ENCODE peak calls at places on chromosomes 6 and 20, in four cellular contexts. O is HepG2, E is K562, U is GM12878. B is an unnamed sample.
A peak's percentile ranks its signal among the peaks of the same experiment; 100 is the strongest.

GRCh38 chr6:24284006-24284405 is 73.9 kb downstream of the DCDC2 start:
- DNase-seq in E (no peak), O (no peak), U (no peak), B (no peak)

GRCh38 chr6:33895296-33895695 is 91.5 kb upstream of the MLN start:
- DNase-seq in E (no peak), O (no peak), U (no peak), B (no peak)

GRCh38 chr6:88380083-88380482 is 213.9 kb upstream of the CNR1 start:
- DNase-seq in E (no peak), O (no peak), U (no peak), B (no peak)

GRCh38 chr6:48135352-48136084 is 24.5 kb upstream of the PTCHD4 start:
- DNase-seq in E (no peak), U (no peak), O (no peak), B (no peak)

GRCh38 chr20:15875446-15875845 is 697.8 kb downstream of the KIF16B start:
- DNase-seq in E (no peak), U (no peak), O (no peak), B (no peak)

GRCh38 chr6:166611631-166612030 is 15.4 kb downstream of the RPS6KA2 start:
- DNase-seq in O (no peak), E (no peak), U (no peak), B (no peak)

GRCh38 chr20:41116282-41116960 is 20.9 kb upstream of the PLCG1 start:
- DNase-seq in U (no peak), O (no peak), E (peak; percentile 57), B (no peak)

GRCh38 chr20:14715400-14715799 is 378.0 kb upstream of the FLRT3 start:
- DNase-seq in E (no peak), O (no peak), U (no peak), B (no peak)

GRCh38 chr6:19070520-19070919 is 683.4 kb downstream of the RNF144B start:
- DNase-seq in O (no peak), U (no peak), E (no peak), B (no peak)

GRCh38 chr6:147161253-147161973 is 42.8 kb upstream of the STXBP5 start:
- DNase-seq in O (no peak), E (no peak), U (no peak), B (no peak)

GRCh38 chr20:20624914-20625313 is 87.5 kb downstream of the RALGAPA2 start:
- DNase-seq in E (no peak), O (no peak), U (no peak), B (no peak)

GRCh38 chr6:124110514-124110913 is 306.8 kb downstream of the NKAIN2 start:
- DNase-seq in O (no peak), U (no peak), E (no peak), B (no peak)

GRCh38 chr6:134529921-134530320 is 212.0 kb upstream of the SGK1 start:
- DNase-seq in U (no peak), O (peak; percentile 93), E (no peak), B (no peak)

GRCh38 chr20:24756292-24757025 is 192.6 kb upstream of the CST7 start:
- DNase-seq in U (no peak), E (no peak), O (no peak), B (no peak)

GRCh38 chr20:64099086-64099786 is 8.1 kb downstream of the NPBWR2 start:
- DNase-seq in U (no peak), O (no peak), E (no peak), B (no peak)

GRCh38 chr20:34629904-34630303 is 47.0 kb downstream of the PIGU start:
- DNase-seq in E (no peak), U (no peak), O (no peak), B (no peak)

GRCh38 chr6:33577106-33577535 is 3.0 kb downstream of the BAK1 start:
- DNase-seq in U (no peak), E (peak; percentile 58), O (no peak), B (no peak)

GRCh38 chr6:92408350-92408749 is 1011.0 kb downstream of the EPHA7 start:
- DNase-seq in E (no peak), O (no peak), U (no peak), B (no peak)

GRCh38 chr6:99369533-99369932 is 20.1 kb upstream of the FAXC start:
- DNase-seq in E (no peak), U (no peak), O (no peak), B (peak; percentile 16)

GRCh38 chr6:88168362-88168761 is 2.2 kb upstream of the CNR1 start:
- DNase-seq in E (no peak), O (no peak), U (no peak), B (no peak)

GRCh38 chr6:1059596-1059995 is 252.3 kb upstream of the FOXQ1 start:
- DNase-seq in U (no peak), E (no peak), O (no peak), B (no peak)

GRCh38 chr6:159170999-159171712 is 2.0 kb downstream of the FNDC1 start:
- DNase-seq in U (no peak), O (no peak), E (no peak), B (no peak)

GRCh38 chr20:51750037-51750769 is 18.0 kb downstream of the ATP9A start:
- DNase-seq in E (no peak), O (peak; percentile 96), U (no peak), B (no peak)

GRCh38 chr6:149864578-149865535 is 698 bp upstream of the LRP11 start:
- DNase-seq in U (no peak), O (peak; percentile 75), E (peak; percentile 68), B (no peak)

GRCh38 chr20:34797012-34797720 is 28.3 kb downstream of the NCOA6 start:
- DNase-seq in E (no peak), U (no peak), O (no peak), B (no peak)

GRCh38 chr6:19319005-19319404 is 518.2 kb upstream of the ID4 start:
- DNase-seq in O (no peak), E (no peak), U (no peak), B (no peak)

GRCh38 chr6:109840796-109841195 is 137.3 kb upstream of the GPR6 start:
- DNase-seq in O (no peak), E (no peak), U (no peak), B (no peak)

GRCh38 chr6:15305496-15305895 is 59.6 kb downstream of the JARID2 start:
- DNase-seq in U (no peak), E (no peak), O (no peak), B (no peak)
- TF ChIP-seq NR2C2 in U (no peak), E (no peak), O (no peak), B (no peak)

GRCh38 chr20:62186887-62187866 is 4.3 kb downstream of the MTG2 start:
- DNase-seq in U (no peak), O (no peak), E (no peak), B (no peak)
- TF ChIP-seq SP1 in U (no peak), O (no peak), E (no peak), B (no peak)

GRCh38 chr6:150865406-150866146 is at the start of gene MTHFD1L:
- DNase-seq in O (peak; percentile 73), U (no peak), E (peak; percentile 95), B (peak; percentile 81)
- TF ChIP-seq CTCF in O (peak; percentile 85), U (peak; percentile 53), E (peak; percentile 54), B (peak; percentile 50)

GRCh38 chr20:54119744-54120143 is 49.4 kb upstream of the BCAS1 start:
- DNase-seq in U (no peak), O (no peak), E (no peak), B (no peak)
- TF ChIP-seq NR2C2 in U (no peak), O (no peak), E (no peak), B (no peak)

DNA sequence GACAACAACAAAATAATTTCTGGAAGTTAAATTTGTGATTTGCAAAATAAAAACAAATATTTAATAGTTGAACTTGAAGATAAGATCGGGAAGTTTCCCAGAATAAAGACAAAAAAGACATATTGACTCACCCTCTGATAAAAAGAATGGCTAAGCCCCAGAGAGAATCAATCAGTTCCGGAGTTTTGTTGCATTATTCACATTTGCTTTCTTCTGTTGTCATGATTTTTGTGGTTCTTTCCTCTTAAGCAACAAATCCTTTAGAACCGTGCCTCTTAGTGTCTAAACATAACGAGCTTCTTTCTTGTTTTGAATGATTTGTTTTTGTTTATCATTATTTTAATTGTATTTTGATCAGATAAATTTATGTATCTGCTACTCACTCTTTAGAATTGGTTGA is 337.7 kb upstream of the PRND start:
- DNase-seq in U (no peak), O (no peak), E (no peak), B (no peak)
- TF ChIP-seq SP1 in U (no peak), O (no peak), E (no peak), B (no peak)

GRCh38 chr6:125154184-125155135 is 887 bp downstream of the TPD52L1 start:
- DNase-seq in U (no peak), O (peak; percentile 7), E (peak; percentile 57), B (peak; percentile 42)
- TF ChIP-seq CTCF in U (no peak), O (no peak), E (peak; percentile 78), B (no peak)

DNA sequence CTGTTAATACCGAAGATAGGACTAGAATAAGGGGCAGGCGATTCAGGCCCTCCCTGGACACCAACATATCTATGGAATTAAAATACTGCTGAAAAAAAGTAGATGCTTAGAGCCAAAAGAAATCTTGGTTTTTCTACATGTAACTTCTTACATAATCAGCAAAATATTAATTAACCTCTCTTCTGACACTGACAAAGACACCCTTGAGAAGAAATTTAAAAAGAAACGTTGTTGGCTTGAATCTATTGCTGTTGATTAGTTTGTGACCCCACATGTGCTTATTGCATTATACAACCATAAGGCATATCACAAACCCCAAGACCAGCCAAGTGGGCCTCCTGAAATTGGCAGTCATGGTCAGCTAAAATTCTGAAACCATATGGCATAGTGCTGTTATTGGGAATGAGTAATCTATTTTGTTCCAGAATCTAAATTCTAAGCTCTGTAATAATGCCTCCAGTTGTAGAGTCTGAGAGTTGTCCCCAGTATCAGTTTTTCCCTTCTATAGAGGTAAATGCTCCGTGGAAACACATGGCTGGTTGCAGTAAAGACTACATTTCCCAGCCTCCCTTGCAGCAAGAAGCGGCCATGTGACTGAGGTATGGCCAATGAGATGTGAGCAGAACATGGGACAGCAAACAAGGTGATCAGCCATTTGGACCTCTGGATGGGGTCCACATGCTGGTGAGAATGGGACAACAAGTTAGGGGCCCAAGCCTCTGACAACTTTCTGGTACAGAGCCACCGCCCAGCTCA is 42.4 kb upstream of the PTPN1 start:
- DNase-seq in E (peak; percentile 77), O (peak; percentile 77), U (no peak), B (peak; percentile 44)
- TF ChIP-seq NR2C2 in E (no peak), O (peak; percentile 31), U (no peak), B (no peak)